ENCODE peak calls at places on chromosomes 2 and 18, in four cellular contexts. V, D, T and B are unnamed samples.

GRCh38 chr2:130829020-130829419 is 7.7 kb upstream of the ARHGEF4 start:
- DNase-seq in D (no peak), T (no peak), V (peak; percentile 76), B (no peak)

GRCh38 chr2:196177124-196177523 is 5.7 kb upstream of the STK17B start:
- DNase-seq in T (no peak), D (no peak), V (no peak), B (no peak)

GRCh38 chr2:174623690-174624089 is 26.1 kb upstream of the WIPF1 start:
- DNase-seq in V (no peak), D (no peak), T (no peak), B (no peak)

GRCh38 chr2:88826399-88826798 is 134.9 kb downstream of the RPIA start:
- DNase-seq in V (no peak), T (no peak), D (no peak), B (no peak)

GRCh38 chr2:176533505-176534193 is 264.4 kb downstream of the MTX2 start:
- DNase-seq in V (no peak), D (no peak), T (no peak), B (no peak)

GRCh38 chr2:96144481-96145027 is 686 bp downstream of the DUSP2 start:
- DNase-seq in T (peak; percentile 46), V (no peak), D (peak; percentile 74), B (peak; percentile 53)

GRCh38 chr2:69238449-69239031 is 148.5 kb downstream of the GFPT1 start:
- DNase-seq in T (no peak), V (no peak), D (no peak), B (no peak)

GRCh38 chr2:173629076-173629475 is 274.4 kb downstream of the CDCA7 start:
- DNase-seq in T (no peak), V (no peak), D (no peak), B (no peak)

GRCh38 chr2:84830095-84830494 is 50.8 kb downstream of the TRABD2A start:
- DNase-seq in T (no peak), V (no peak), D (peak; percentile 60), B (peak; percentile 68)

GRCh38 chr2:72138921-72139381 is 8.7 kb downstream of the CYP26B1 start:
- DNase-seq in T (peak; percentile 31), D (peak; percentile 30), V (no peak), B (peak; percentile 34)

GRCh38 chr2:111616651-111617218 is 267.3 kb downstream of the ANAPC1 start:
- DNase-seq in V (no peak), D (no peak), T (no peak), B (no peak)

GRCh38 chr2:151860613-151861146 is 32.5 kb upstream of the ARL5A start:
- DNase-seq in D (no peak), T (no peak), V (no peak), B (no peak)

GRCh38 chr2:178280261-178280852 is 86.0 kb downstream of the OSBPL6 start:
- DNase-seq in V (peak; percentile 20), T (no peak), D (no peak), B (no peak)

GRCh38 chr2:191150451-191151314 is at the start of gene STAT4:
- DNase-seq in T (no peak), V (peak; percentile 38), D (peak; percentile 93), B (peak; percentile 66)

GRCh38 chr2:65144571-65144970 is 14.7 kb upstream of the RAB1A start:
- DNase-seq in T (no peak), D (no peak), V (no peak), B (no peak)

GRCh38 chr2:219205165-219205538 is 1.4 kb upstream of the ZFAND2B start:
- DNase-seq in V (no peak), T (no peak), D (peak; percentile 17), B (no peak)

GRCh38 chr18:10094154-10094553 is 180.3 kb downstream of the VAPA start:
- DNase-seq in V (no peak), T (no peak), D (no peak), B (no peak)

GRCh38 chr2:239584986-239585385 is 184.2 kb upstream of the HDAC4 start:
- DNase-seq in T (no peak), V (no peak), D (no peak), B (no peak)

GRCh38 chr2:209334188-209335017 is 89.4 kb upstream of the MAP2 start:
- DNase-seq in D (peak; percentile 67), T (peak; percentile 39), V (peak; percentile 78), B (peak; percentile 31)

GRCh38 chr2:18999198-18999597 is 359.2 kb downstream of the OSR1 start:
- DNase-seq in V (no peak), D (no peak), T (no peak), B (no peak)

GRCh38 chr2:195664528-195664927 is 7.5 kb downstream of the SLC39A10 start:
- DNase-seq in T (no peak), V (no peak), D (no peak), B (no peak)

GRCh38 chr2:96316999-96317398 is 8.1 kb upstream of the ITPRIPL1 start:
- DNase-seq in D (no peak), V (no peak), T (no peak), B (no peak)

GRCh38 chr2:85251070-85251616 is 76.6 kb downstream of the TGOLN2 start:
- DNase-seq in T (no peak), D (no peak), V (no peak), B (no peak)

GRCh38 chr2:72148975-72149555 is 1.4 kb upstream of the CYP26B1 start:
- DNase-seq in V (peak; percentile 78), T (peak; percentile 38), D (peak; percentile 47), B (peak; percentile 63)

GRCh38 chr18:75341897-75342296 is 85.6 kb downstream of the SMIM21 start:
- DNase-seq in V (no peak), T (no peak), D (no peak), B (no peak)

GRCh38 chr2:181326605-181327004 is 130.6 kb upstream of the ITGA4 start:
- DNase-seq in V (peak; percentile 7), D (no peak), T (no peak), B (no peak)

GRCh38 chr18:37429768-37430167 is 135.8 kb downstream of the CELF4 start:
- DNase-seq in V (no peak), D (no peak), T (no peak), B (no peak)

GRCh38 chr2:146730882-146731281 is 1113.9 kb upstream of the ACVR2A start:
- DNase-seq in T (no peak), D (no peak), V (no peak), B (no peak)

GRCh38 chr18:76989647-76990190 is 142.9 kb downstream of the MBP start:
- DNase-seq in T (no peak), V (no peak), D (no peak), B (no peak)

GRCh38 chr2:38178142-38178541 is 102.2 kb upstream of the CYP1B1 start:
- DNase-seq in V (no peak), D (peak; percentile 48), T (no peak), B (no peak)

GRCh38 chr18:70288851-70289328 is at the start of gene SOCS6:
- DNase-seq in D (peak; percentile 69), T (peak; percentile 41), V (peak; percentile 88), B (peak; percentile 83)

GRCh38 chr2:213104089-213104902 is 47.1 kb downstream of the IKZF2 start:
- DNase-seq in V (no peak), T (no peak), D (no peak), B (no peak)

GRCh38 chr2:27156739-27157475 is 8.1 kb downstream of the TCF23 start:
- DNase-seq in T (no peak), V (no peak), D (no peak), B (no peak)
- H3K4me1 ChIP-seq in T (peaks cover 4% of the 10 kb centered on the region), V (no peaks in the 10 kb centered on the region), D (no peaks in the 10 kb centered on the region), B (no peaks in the 10 kb centered on the region)

GRCh38 chr2:63054812-63055509 is 4.3 kb downstream of the OTX1 start:
- DNase-seq in T (peak; percentile 30), V (peak; percentile 69), D (no peak), B (no peak)

GRCh38 chr2:63053235-63053888 is 2.7 kb downstream of the OTX1 start:
- DNase-seq in D (no peak), T (no peak), V (peak; percentile 43), B (no peak)

GRCh38 chr2:63052411-63053234 is 2.0 kb downstream of the OTX1 start:
- DNase-seq in T (peak; percentile 38), D (no peak), V (peak; percentile 39), B (no peak)

GRCh38 chr2:63055510-63056308 is 5.1 kb downstream of the OTX1 start:
- DNase-seq in D (no peak), T (peak; percentile 29), V (peak; percentile 67), B (peak; percentile 26)

DNA sequence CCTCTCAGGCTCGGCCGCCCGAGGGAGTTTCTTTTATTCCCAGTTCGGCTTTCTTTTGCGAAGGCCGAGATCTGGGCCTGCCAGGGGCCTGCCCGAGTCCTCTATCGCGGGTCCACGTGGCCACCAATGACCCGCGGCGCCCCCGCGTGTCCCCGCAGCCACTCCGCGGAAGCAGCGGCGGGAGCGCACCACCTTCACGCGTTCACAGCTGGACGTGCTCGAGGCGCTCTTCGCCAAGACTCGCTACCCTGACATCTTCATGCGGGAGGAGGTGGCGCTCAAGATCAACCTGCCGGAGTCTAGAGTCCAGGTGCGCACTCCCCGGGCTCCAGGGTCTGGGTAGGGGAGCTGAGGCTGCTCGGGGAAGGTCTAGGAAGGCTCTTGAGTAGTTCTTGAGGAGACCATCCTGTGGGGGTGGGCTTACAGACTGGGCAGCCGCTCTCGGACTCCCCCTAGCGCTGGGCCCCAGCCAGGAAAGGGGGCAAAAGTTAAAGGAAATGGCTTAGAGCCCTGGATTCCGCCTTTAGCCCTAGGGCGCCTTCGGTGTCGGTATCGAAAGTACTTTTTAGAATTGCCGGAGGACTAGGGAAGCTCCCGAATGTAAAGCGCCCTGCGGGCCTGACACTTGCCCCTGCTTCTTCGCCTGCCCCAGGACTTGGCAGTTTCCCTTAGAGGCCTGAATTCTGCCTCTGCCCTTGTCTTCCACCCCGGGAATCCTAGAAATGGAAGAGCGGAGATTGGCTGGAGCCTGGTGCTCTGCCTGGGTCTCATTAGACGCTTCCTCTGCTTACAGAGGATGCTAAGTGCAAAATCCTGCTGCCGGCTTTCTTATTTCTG is 3.5 kb downstream of the OTX1 start:
- DNase-seq in D (peak; percentile 65), V (peak; percentile 78), T (peak; percentile 26), B (peak; percentile 65)
- H3K4me1 ChIP-seq in D (peaks cover 89% of the 10 kb centered on the region), V (peaks cover 59% of the 10 kb centered on the region), T (no peaks in the 10 kb centered on the region), B (peaks cover 47% of the 10 kb centered on the region)

GRCh38 chr2:79530443-79530842 is 17.6 kb downstream of the CTNNA2 start:
- DNase-seq in D (no peak), V (peak; percentile 45), T (no peak), B (no peak)
- H3K4me1 ChIP-seq in D (no peaks in the 10 kb centered on the region), V (peaks cover 6% of the 10 kb centered on the region), T (no peaks in the 10 kb centered on the region), B (no peaks in the 10 kb centered on the region)

DNA sequence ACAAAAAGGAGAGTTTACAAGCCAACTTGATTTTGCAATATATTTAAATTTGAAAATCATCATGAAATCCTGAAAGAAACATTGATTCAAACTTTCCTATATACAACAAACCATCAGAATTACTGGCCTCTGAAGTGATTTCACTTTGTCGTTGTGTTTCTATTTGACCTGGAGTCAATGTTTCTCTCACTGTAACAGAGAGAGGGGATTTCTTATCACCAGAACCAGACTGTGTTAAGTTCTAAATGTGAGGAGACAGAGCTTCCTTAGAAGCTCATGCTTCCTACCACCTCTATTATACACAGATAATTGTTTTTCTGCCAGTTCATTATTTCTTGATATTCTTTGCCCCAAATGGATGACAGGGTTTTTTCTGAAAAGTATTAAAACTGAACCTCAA is 245.0 kb upstream of the RND3 start:
- DNase-seq in D (no peak), V (no peak), T (no peak), B (no peak)
- H3K4me1 ChIP-seq in D (no peaks in the 10 kb centered on the region), V (peaks cover 8% of the 10 kb centered on the region), T (no peaks in the 10 kb centered on the region), B (no peaks in the 10 kb centered on the region)

GRCh38 chr18:58169472-58169871 is 125.4 kb downstream of the NEDD4L start:
- DNase-seq in D (no peak), T (no peak), V (no peak), B (no peak)

GRCh38 chr18:58168986-58169385 is 125.0 kb downstream of the NEDD4L start:
- DNase-seq in T (no peak), V (no peak), D (no peak), B (no peak)

GRCh38 chr18:58167073-58167472 is 123.0 kb downstream of the NEDD4L start:
- DNase-seq in T (no peak), D (no peak), V (no peak), B (no peak)

GRCh38 chr18:58168221-58168620 is 124.2 kb downstream of the NEDD4L start:
- DNase-seq in D (no peak), V (no peak), T (no peak), B (no peak)

GRCh38 chr18:58166278-58166844 is 122.3 kb downstream of the NEDD4L start:
- DNase-seq in T (no peak), D (no peak), V (no peak), B (no peak)
- H3K4me1 ChIP-seq in T (no peaks in the 10 kb centered on the region), D (no peaks in the 10 kb centered on the region), V (no peaks in the 10 kb centered on the region), B (no peaks in the 10 kb centered on the region)